ENCODE peak calls at places on chromosomes 16 and 17, in four cellular contexts. X is colonic mucosa, Z is cardiac muscle cell, F is HCT116. A is an unnamed sample.
A peak's percentile ranks its signal among the peaks of the same experiment; 100 is the strongest.

GRCh38 chr16:70427786-70428177 is 11.1 kb downstream of the ST3GAL2 start:
- DNase-seq in X (no peak), Z (no peak), F (no peak), A (no peak)

GRCh38 chr17:72699566-72699965 is 392.9 kb downstream of the SLC39A11 start:
- DNase-seq in Z (peak; percentile 70), F (no peak), X (no peak), A (no peak)

GRCh38 chr16:15993946-15994665 is 44.7 kb downstream of the ABCC1 start:
- DNase-seq in X (no peak), Z (peak; percentile 54), F (no peak), A (no peak)

GRCh38 chr17:4901648-4902344 is 1.1 kb downstream of the CHRNE start:
- DNase-seq in Z (no peak), X (peak; percentile 76), F (no peak), A (no peak)

GRCh38 chr16:89395150-89396142 is 94.9 kb downstream of the ANKRD11 start:
- DNase-seq in X (peak; percentile 78), Z (peak; percentile 99), F (no peak), A (no peak)

GRCh38 chr16:75640598-75640997 is 6.9 kb downstream of the KARS1 start:
- DNase-seq in Z (no peak), X (no peak), F (no peak), A (no peak)

GRCh38 chr16:57446530-57447141 is 549 bp downstream of the CIAPIN1 start:
- DNase-seq in F (no peak), Z (peak; percentile 32), X (peak; percentile 44), A (no peak)

GRCh38 chr17:282912-283882 is 69.4 kb downstream of the RPH3AL start:
- DNase-seq in Z (no peak), X (no peak), F (no peak), A (no peak)

GRCh38 chr16:57283214-57283955 is 1.1 kb downstream of the PLLP start:
- DNase-seq in X (peak; percentile 39), Z (no peak), F (no peak), A (no peak)

GRCh38 chr17:81731271-81731670 is 19.2 kb downstream of the SLC25A10 start:
- DNase-seq in Z (peak; percentile 10), X (no peak), F (no peak), A (no peak)

GRCh38 chr16:79449067-79449466 is 151.5 kb downstream of the MAF start:
- DNase-seq in F (no peak), Z (no peak), X (no peak), A (no peak)

GRCh38 chr16:81650982-81651562 is 128.0 kb upstream of the PLCG2 start:
- DNase-seq in Z (peak; percentile 79), F (no peak), X (peak; percentile 56), A (no peak)

GRCh38 chr16:58515871-58516767 is 802 bp downstream of the SETD6 start:
- DNase-seq in Z (peak; percentile 6), X (peak; percentile 66), F (no peak), A (no peak)

GRCh38 chr17:29042026-29042678 is 789 bp upstream of the PIPOX start:
- DNase-seq in X (no peak), F (no peak), Z (no peak), A (no peak)
- H3K4me3 ChIP-seq in X (no peak overlapping the region), F (no peak overlapping the region), Z (no peak overlapping the region), A (no peak overlapping the region)

GRCh38 chr16:87356491-87356853 is 27.1 kb downstream of the FBXO31 start:
- DNase-seq in Z (no peak), F (no peak), X (no peak), A (no peak)

GRCh38 chr16:87360862-87361610 is 22.5 kb downstream of the FBXO31 start:
- DNase-seq in F (no peak), Z (no peak), X (no peak), A (no peak)

GRCh38 chr16:87359121-87359520 is 24.5 kb downstream of the FBXO31 start:
- DNase-seq in F (no peak), X (no peak), Z (no peak), A (no peak)

GRCh38 chr16:87358696-87359095 is 24.9 kb downstream of the FBXO31 start:
- DNase-seq in X (no peak), F (no peak), Z (no peak), A (no peak)

DNA sequence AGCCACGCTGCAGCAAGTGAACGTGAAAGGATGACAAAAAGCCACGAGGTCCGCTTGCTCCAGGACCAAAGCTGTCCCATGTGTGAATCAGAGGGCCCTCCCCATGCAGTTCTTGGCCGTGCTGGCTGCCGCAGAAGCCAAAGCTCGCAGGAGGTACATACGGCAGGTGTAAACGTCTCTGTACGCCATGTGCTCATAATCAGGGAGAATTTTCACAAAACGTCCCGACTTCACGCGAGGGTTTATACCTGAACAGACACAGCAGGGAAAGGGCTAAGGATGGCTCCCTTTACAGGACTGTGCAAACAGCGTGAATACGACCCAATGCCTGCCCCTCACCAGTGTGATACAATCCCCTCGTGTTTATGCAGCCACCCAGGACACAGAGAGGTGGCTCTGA is 25.3 kb downstream of the FBXO31 start:
- DNase-seq in F (no peak), Z (no peak), X (no peak), A (no peak)
- TF ChIP-seq CTCF in F (no peak), Z (no peak), X (no peak), A (no peak)

DNA sequence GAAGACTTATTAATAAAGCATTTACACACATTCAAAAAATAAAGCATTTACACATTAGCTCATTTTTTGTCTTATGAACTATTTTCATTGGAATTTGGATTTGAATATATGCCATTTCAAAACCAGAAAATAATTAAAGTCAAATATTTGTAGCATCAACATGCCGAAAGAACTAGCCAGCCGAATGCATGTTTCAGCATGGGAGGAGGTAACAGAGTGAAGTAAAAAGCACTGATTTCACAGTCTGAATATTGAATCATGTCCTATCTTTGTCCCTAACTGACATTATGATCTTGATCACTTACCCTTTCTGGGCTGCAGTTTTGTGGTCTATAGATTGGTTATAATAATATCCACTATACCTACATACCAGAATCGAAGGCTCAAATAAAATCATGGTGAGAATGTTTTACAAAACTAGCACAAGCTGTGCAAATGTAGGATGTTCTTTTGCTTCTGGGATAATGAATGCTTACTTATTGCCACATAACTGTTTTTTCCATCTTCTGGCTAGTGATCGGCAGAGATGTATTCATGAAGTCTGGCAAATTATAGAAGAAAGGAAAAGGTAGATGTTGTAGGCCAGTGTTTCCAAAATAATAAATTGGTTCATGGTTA is 84.7 kb downstream of the TUBD1 start:
- DNase-seq in Z (no peak), F (no peak), X (no peak), A (no peak)
- H3K4me3 ChIP-seq in Z (no peak overlapping the region), F (no peak overlapping the region), X (no peak overlapping the region), A (no peak overlapping the region)

DNA sequence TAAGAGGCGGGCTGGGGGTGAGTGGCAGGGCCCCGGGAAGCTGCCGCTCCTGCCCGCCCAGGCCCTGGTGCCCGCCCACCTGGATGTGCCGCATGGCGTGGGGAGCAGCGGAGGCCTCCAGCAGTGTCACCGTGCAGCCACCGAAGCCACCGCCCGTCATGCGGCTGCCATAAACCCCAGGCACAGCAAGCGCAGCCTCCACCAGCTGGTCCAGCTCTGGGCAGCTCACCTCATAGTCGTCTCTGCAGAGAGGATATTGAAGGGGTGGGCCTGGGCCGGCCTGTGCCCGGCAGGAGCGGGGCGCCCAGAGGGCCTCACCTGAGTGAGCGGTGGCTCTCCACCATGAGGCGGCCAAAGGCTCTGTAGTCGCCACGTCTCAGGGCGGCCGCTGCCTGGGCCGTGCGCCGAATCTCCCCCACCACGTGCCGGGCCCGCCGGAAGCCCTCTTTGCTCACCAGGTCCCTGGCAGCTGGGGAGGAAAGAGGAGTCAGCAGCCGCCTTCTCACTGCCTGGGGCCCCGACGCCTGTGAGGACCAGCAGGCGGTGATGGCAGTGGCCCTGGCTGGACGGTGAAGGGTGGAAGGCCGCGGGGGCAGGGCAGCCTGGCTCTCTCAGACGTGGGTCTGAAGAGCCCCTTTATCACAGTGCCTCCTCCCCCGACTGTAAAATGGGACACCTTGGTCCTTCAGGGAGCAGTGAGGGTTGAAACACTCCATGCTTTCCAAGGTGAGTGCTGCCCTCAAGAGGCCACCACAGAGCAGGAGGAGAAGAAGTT is 6.7 kb downstream of the GALK1 start:
- DNase-seq in F (no peak), Z (no peak), X (no peak), A (no peak)
- TF ChIP-seq CTCF in F (peak; percentile 57), Z (peak; percentile 36), X (no peak), A (no peak)

A was measured in GM12864.